ENCODE peak calls at places on chromosomes 1 and 21, in six cellular contexts. F is neural crest cell, W is epithelial cell of esophagus, N is glutamatergic neuron, J is AG09309, M is transverse colon. E is an unnamed sample.

GRCh38 chr1:202438393-202439174 is 90.1 kb downstream of the PPP1R12B start:
- DNase-seq in F (no peak), W (no peak), N (no peak), J (no peak), M (no peak), E (no peak)

GRCh38 chr21:44485254-44485793 is 30.0 kb downstream of the LRRC3 start:
- DNase-seq in F (peak; percentile 65), W (no peak), N (peak; percentile 60), J (peak; percentile 1), M (no peak), E (peak; percentile 57)

GRCh38 chr1:31750858-31751638 is 13.1 kb downstream of the ADGRB2 start:
- DNase-seq in F (no peak), W (peak; percentile 14), N (no peak), J (peak; percentile 24), M (peak; percentile 35), E (no peak)

GRCh38 chr1:48947761-48948537 is 171.3 kb upstream of the BEND5 start:
- DNase-seq in F (no peak), W (no peak), N (peak; percentile 54), J (no peak), M (no peak), E (no peak)

GRCh38 chr1:89149229-89149628 is 23.3 kb upstream of the GBP2 start:
- DNase-seq in F (no peak), W (no peak), N (peak; percentile 59), J (no peak), M (peak; percentile 31), E (peak; percentile 18)

GRCh38 chr1:205563927-205564441 is 59.5 kb downstream of the CDK18 start:
- DNase-seq in F (no peak), W (peak; percentile 66), N (no peak), J (no peak), M (peak; percentile 64), E (no peak)

GRCh38 chr1:183635112-183635605 is 424 bp downstream of the ARPC5 start:
- DNase-seq in F (peak; percentile 23), W (peak; percentile 39), N (peak; percentile 58), J (no peak), M (peak; percentile 51), E (peak; percentile 67)

GRCh38 chr1:113991467-113991997 is 12.3 kb downstream of the OLFML3 start:
- DNase-seq in F (no peak), W (no peak), N (no peak), J (no peak), M (no peak), E (no peak)

GRCh38 chr1:11654571-11655262 is at the start of gene FBXO44:
- DNase-seq in F (no peak), W (peak; percentile 67), N (peak; percentile 66), J (no peak), M (peak; percentile 78), E (peak; percentile 72)

GRCh38 chr1:230702934-230703678 is 10.8 kb downstream of the AGT start:
- DNase-seq in F (no peak), W (no peak), N (no peak), J (no peak), M (no peak), E (peak; percentile 30)

GRCh38 chr1:14921057-14921456 is 232.5 kb upstream of the TMEM51 start:
- DNase-seq in F (no peak), W (no peak), N (no peak), J (no peak), M (no peak), E (no peak)

GRCh38 chr1:108877324-108877812 is 583 bp downstream of the GPSM2 start:
- DNase-seq in F (peak; percentile 13), W (peak; percentile 45), N (peak; percentile 21), J (no peak), M (peak; percentile 27), E (peak; percentile 15)

GRCh38 chr1:86258106-86258505 is 101.5 kb upstream of the COL24A1 start:
- DNase-seq in F (no peak), W (peak; percentile 30), N (no peak), J (no peak), M (no peak), E (no peak)

GRCh38 chr1:201622824-201623223 is 83.9 kb downstream of the NAV1 start:
- DNase-seq in F (no peak), W (no peak), N (no peak), J (no peak), M (no peak), E (no peak)

GRCh38 chr1:1176931-1177330 is 3.3 kb downstream of the TTLL10 start:
- DNase-seq in F (no peak), W (no peak), N (no peak), J (no peak), M (no peak), E (no peak)

GRCh38 chr21:42514883-42515228 is 1.2 kb downstream of the SLC37A1 start:
- DNase-seq in F (no peak), W (peak; percentile 46), N (no peak), J (no peak), M (no peak), E (no peak)

GRCh38 chr21:42513985-42514882 is 582 bp downstream of the SLC37A1 start:
- DNase-seq in F (peak; percentile 39), W (peak; percentile 43), N (peak; percentile 73), J (no peak), M (peak; percentile 74), E (peak; percentile 60)

GRCh38 chr21:42512346-42513034 is 1.2 kb upstream of the SLC37A1 start:
- DNase-seq in F (no peak), W (no peak), N (peak; percentile 51), J (no peak), M (no peak), E (no peak)

GRCh38 chr21:42515708-42516502 is 2.3 kb downstream of the SLC37A1 start:
- DNase-seq in F (no peak), W (peak; percentile 78), N (no peak), J (no peak), M (peak; percentile 60), E (peak; percentile 31)

DNA sequence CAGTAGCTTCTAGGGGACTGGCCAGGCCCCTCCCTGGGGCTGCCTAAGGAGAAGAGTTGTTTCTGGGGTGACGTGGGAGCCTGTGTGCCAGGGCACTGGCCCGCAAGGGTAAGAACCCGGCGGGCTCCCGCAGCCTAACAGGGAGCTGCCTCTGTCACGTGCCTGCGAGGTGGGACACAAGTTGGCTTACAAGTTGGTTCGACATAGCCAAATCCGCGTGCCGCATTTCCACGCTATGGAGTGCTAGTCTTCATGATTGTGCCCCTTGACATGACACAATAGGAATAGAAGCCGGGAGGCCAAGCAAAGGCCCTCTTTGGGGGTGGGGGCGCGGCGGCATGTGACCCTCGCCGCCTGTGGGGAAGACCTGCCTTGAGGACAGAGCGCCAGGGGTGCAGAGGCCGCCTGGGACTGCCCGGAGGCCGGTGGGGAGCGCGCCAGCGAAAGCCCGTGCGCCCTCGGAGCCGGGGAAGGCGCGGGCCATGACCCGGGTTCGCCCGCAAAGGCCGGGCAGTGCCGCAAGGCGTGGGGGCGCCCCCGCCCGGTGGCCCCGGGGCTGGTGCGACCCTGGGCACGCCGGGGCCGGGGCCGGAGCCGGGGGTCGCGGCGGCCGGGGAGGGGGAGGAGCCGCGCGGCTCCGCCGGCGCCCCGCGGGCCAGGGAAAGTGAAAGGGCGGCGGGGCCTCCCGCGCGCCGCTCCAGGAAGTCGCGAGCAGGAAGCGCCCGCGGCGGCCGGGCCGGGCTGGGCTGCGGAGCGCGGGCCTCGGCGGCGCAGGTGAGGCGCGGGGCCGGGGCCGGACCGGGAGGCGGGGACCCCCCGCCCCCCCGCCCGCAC is at the start of gene SLC37A1:
- DNase-seq in F (peak; percentile 25), W (peak; percentile 28), N (peak; percentile 48), J (no peak), M (no peak), E (peak; percentile 59)
- TF ChIP-seq CTCF in F (no peak), W (no peak), N (no peak), J (no peak), M (no peak), E (no peak)

GRCh38 chr1:99644302-99645004 is 1.5 kb upstream of the PALMD start:
- DNase-seq in F (no peak), W (no peak), N (no peak), J (no peak), M (no peak), E (no peak)

GRCh38 chr1:99643021-99643779 is 2.7 kb upstream of the PALMD start:
- DNase-seq in F (no peak), W (peak; percentile 64), N (no peak), J (no peak), M (no peak), E (no peak)

GRCh38 chr1:99646885-99647284 is 972 bp downstream of the PALMD start:
- DNase-seq in F (no peak), W (no peak), N (no peak), J (no peak), M (no peak), E (no peak)

GRCh38 chr1:99645699-99646531 is at the start of gene PALMD:
- DNase-seq in F (peak; percentile 10), W (peak; percentile 90), N (peak; percentile 39), J (no peak), M (peak; percentile 8), E (peak; percentile 34)

GRCh38 chr1:99645199-99645598 is 714 bp upstream of the PALMD start:
- DNase-seq in F (no peak), W (peak; percentile 91), N (no peak), J (peak; percentile 8), M (no peak), E (no peak)
- TF ChIP-seq CTCF in F (no peak), W (no peak), N (no peak), J (no peak), M (no peak), E (no peak)

GRCh38 chr1:50476800-50477199 is 53.6 kb upstream of the DMRTA2 start:
- DNase-seq in F (no peak), W (no peak), N (no peak), J (no peak), M (no peak), E (no peak)

GRCh38 chr1:50473513-50473912 is 50.3 kb upstream of the DMRTA2 start:
- DNase-seq in F (no peak), W (no peak), N (no peak), J (no peak), M (no peak), E (no peak)

GRCh38 chr1:50474859-50475809 is 51.9 kb upstream of the DMRTA2 start:
- DNase-seq in F (no peak), W (peak; percentile 60), N (peak; percentile 27), J (no peak), M (no peak), E (no peak)

DNA sequence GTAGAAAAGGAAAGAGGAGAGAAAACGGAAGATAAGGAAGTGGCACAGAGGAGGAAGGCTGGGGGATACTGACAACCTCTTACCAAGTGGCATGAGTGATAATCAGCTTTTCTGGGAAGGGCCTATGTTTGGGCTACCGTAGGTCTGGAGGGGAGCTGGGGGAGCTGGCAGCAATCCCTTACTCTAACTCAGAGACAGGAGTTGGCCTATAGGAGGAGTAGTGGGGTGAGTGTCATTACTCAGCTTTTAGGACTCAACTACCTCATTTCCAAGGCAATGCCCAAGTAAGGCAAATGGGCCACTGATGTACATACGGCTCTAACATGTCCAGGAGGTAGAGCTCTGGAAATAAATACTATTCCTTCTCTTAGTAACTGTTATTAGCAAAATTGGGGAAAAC is 48.7 kb upstream of the DMRTA2 start:
- DNase-seq in F (no peak), W (no peak), N (no peak), J (no peak), M (no peak), E (no peak)
- TF ChIP-seq CTCF in F (no peak), W (no peak), N (no peak), J (no peak), M (no peak), E (no peak)

GRCh38 chr21:19322360-19322759 is 918.8 kb upstream of the TMPRSS15 start:
- DNase-seq in F (no peak), W (no peak), N (no peak), J (no peak), M (no peak), E (no peak)
- TF ChIP-seq CTCF in F (peak; percentile 53), W (no peak), N (no peak), J (no peak), M (peak; percentile 12), E (no peak)

E was measured in nephron progenitor cell.